ENCODE peak calls at places on chromosome 10, in seven cellular contexts. G is T-helper 1 cell, C is Caco-2, K is T-helper 9 cell, S is T-cell, Z is PC-3, A is NCI-H2029 treated with DMSO at 0.1 percent for 48 hours. N is an unnamed sample.
A peak's percentile ranks its signal among the peaks of the same experiment; 100 is the strongest.

GRCh38 chr10:6494934-6495592 is 85.0 kb downstream of the PRKCQ start:
- DNase-seq in G (peak; percentile 35), A (no peak), C (no peak), S (peak; percentile 60), K (peak; percentile 44), Z (no peak), N (no peak)

GRCh38 chr10:36559412-36559811 is 566.0 kb upstream of the ANKRD30A start:
- DNase-seq in A (no peak), K (no peak), S (no peak), G (no peak), C (no peak), Z (no peak), N (no peak)

GRCh38 chr10:110735620-110736027 is 91.5 kb downstream of the RBM20 start:
- DNase-seq in K (no peak), G (no peak), C (peak; percentile 52), Z (no peak), A (no peak), S (no peak), N (no peak)

GRCh38 chr10:29862926-29863614 is 196.3 kb downstream of the JCAD start:
- DNase-seq in C (peak; percentile 69), Z (peak; percentile 90), A (no peak), K (no peak), G (no peak), S (no peak), N (no peak)

GRCh38 chr10:70906953-70907618 is 18.7 kb upstream of the PCBD1 start:
- DNase-seq in S (no peak), C (peak; percentile 32), A (no peak), G (no peak), K (no peak), Z (no peak), N (no peak)

GRCh38 chr10:78388331-78389050 is 354.8 kb downstream of the RPS24 start:
- DNase-seq in G (no peak), A (no peak), C (no peak), S (no peak), Z (no peak), K (no peak), N (no peak)

GRCh38 chr10:113619401-113619800 is 44.4 kb downstream of the NRAP start:
- DNase-seq in G (no peak), S (no peak), Z (no peak), K (no peak), C (no peak), A (no peak), N (no peak)

GRCh38 chr10:44306762-44307161 is 78.1 kb downstream of the CXCL12 start:
- DNase-seq in G (no peak), K (no peak), S (no peak), A (no peak), Z (peak; percentile 30), C (no peak), N (peak; percentile 47)

GRCh38 chr10:101130984-101131961 is at the start of gene TLX1:
- DNase-seq in C (peak; percentile 66), G (no peak), S (no peak), K (no peak), A (no peak), Z (no peak), N (no peak)

GRCh38 chr10:73414230-73414981 is 548 bp upstream of the ANXA7 start:
- DNase-seq in G (no peak), K (no peak), A (no peak), C (no peak), Z (peak; percentile 83), S (no peak), N (peak; percentile 3)

GRCh38 chr10:15571570-15571969 is 148.2 kb downstream of the ITGA8 start:
- DNase-seq in C (no peak), K (no peak), Z (no peak), A (no peak), S (no peak), G (no peak), N (no peak)

GRCh38 chr10:71634531-71635164 is 84.9 kb downstream of the C10orf105 start:
- DNase-seq in S (no peak), G (no peak), Z (no peak), C (no peak), A (no peak), K (no peak), N (no peak)

GRCh38 chr10:101903827-101904520 is 60.4 kb upstream of the KCNIP2 start:
- DNase-seq in G (no peak), A (no peak), S (no peak), Z (no peak), K (no peak), C (no peak), N (peak; percentile 91)

GRCh38 chr10:130044067-130045061 is 66.3 kb downstream of the C10orf143 start:
- DNase-seq in Z (no peak), G (no peak), C (peak; percentile 19), A (no peak), K (no peak), S (no peak), N (no peak)

GRCh38 chr10:4083509-4084003 is 298.5 kb upstream of the KLF6 start:
- DNase-seq in C (no peak), K (no peak), A (peak; percentile 4), Z (no peak), S (no peak), G (no peak), N (no peak)

GRCh38 chr10:31757374-31757773 is 171.3 kb downstream of the ARHGAP12 start:
- DNase-seq in K (no peak), S (no peak), Z (no peak), C (no peak), G (no peak), A (peak; percentile 24), N (no peak)

N was measured in NAMALWA.